ENCODE peak calls at places on chromosome 22, in ten cellular contexts. H is GM23248, T is SK-N-SH, I is fibroblast of lung, M is trophoblast cell, W is PC-3, E is mesenchymal stem cell, R is endodermal cell, Z is HCT116, G is neural progenitor cell. K is an unnamed sample. For H3K36me3, the result is how much of the 10 kb centered on the place peaks cover.

GRCh38 chr22:24681236-24681635 is 78.2 kb downstream of the GGT1 start:
- DNase-seq in H (no peak), T (no peak), I (peak), M (no peak), W (peak), E (no peak), R (no peak), Z (no peak), G (no peak), K (peak)

GRCh38 chr22:36940676-36941075 is 27.2 kb downstream of the CSF2RB start:
- DNase-seq in H (no peak), T (no peak), I (no peak), M (no peak), W (no peak), E (no peak), R (peak), Z (no peak), G (no peak), K (no peak)

GRCh38 chr22:24994070-24994763 is 41.7 kb downstream of the KIAA1671 start:
- DNase-seq in H (peak), T (no peak), I (no peak), M (peak), W (peak), E (peak), R (peak), Z (peak), G (peak), K (no peak)

GRCh38 chr22:36086170-36086490 is 57.5 kb upstream of the RBFOX2 start:
- DNase-seq in H (no peak), T (no peak), I (no peak), M (peak), W (peak), E (no peak), R (peak), Z (no peak), G (no peak), K (no peak)

GRCh38 chr22:46907578-46908215 is 145.2 kb downstream of the TBC1D22A start:
- DNase-seq in H (no peak), T (no peak), I (no peak), M (no peak), W (no peak), E (no peak), R (no peak), Z (no peak), G (no peak), K (no peak)

GRCh38 chr22:37018815-37019308 is 385 bp downstream of the TST start:
- DNase-seq in H (peak), T (peak), I (peak), M (peak), W (peak), E (peak), R (peak), Z (no peak), G (peak), K (peak)

GRCh38 chr22:49075150-49075549 is 752.5 kb downstream of the BRD1 start:
- DNase-seq in H (no peak), T (no peak), I (no peak), M (no peak), W (no peak), E (no peak), R (no peak), Z (no peak), G (no peak), K (no peak)

GRCh38 chr22:46040471-46041465 is 63.8 kb upstream of the WNT7B start:
- DNase-seq in H (no peak), T (no peak), I (no peak), M (no peak), W (no peak), E (no peak), R (peak), Z (no peak), G (no peak), K (no peak)

GRCh38 chr22:39524089-39524752 is 3.9 kb downstream of the ATF4 start:
- DNase-seq in H (peak), T (no peak), I (no peak), M (peak), W (no peak), E (peak), R (no peak), Z (no peak), G (no peak), K (peak)

GRCh38 chr22:45994516-45995404 is 17.8 kb upstream of the WNT7B start:
- DNase-seq in H (peak), T (peak), I (peak), M (peak), W (peak), E (peak), R (peak), Z (no peak), G (peak), K (peak)

GRCh38 chr22:36641902-36642640 is 61.5 kb downstream of the CACNG2 start:
- DNase-seq in H (peak), T (no peak), I (peak), M (peak), W (peak), E (peak), R (no peak), Z (no peak), G (no peak), K (peak)

GRCh38 chr22:48819991-48820390 is 1007.7 kb downstream of the BRD1 start:
- DNase-seq in H (no peak), T (no peak), I (no peak), M (no peak), W (no peak), E (no peak), R (no peak), Z (no peak), G (no peak), K (no peak)

GRCh38 chr22:49896201-49896600 is 22.0 kb downstream of the ALG12 start:
- DNase-seq in H (no peak), T (no peak), I (no peak), M (no peak), W (no peak), E (no peak), R (no peak), Z (no peak), G (no peak), K (no peak)

GRCh38 chr22:44658371-44658953 is 43.5 kb upstream of the PRR5 start:
- DNase-seq in H (peak), T (peak), I (peak), M (no peak), W (no peak), E (no peak), R (peak), Z (no peak), G (peak), K (peak)
- H3K9ac ChIP-seq in H (peak), T (no peak), I (no peak), M (no peak), W (no peak), E (peak), R (no peak), Z (no peak), G (no peak), K (peak)

GRCh38 chr22:41340357-41340756 is 39.0 kb downstream of the ZC3H7B start:
- DNase-seq in H (no peak), T (no peak), I (no peak), M (no peak), W (no peak), E (no peak), R (no peak), Z (no peak), G (no peak), K (no peak)
- H3K36me3 ChIP-seq in H (under half), T (under half), I (under half), M (half or more), W (under half), E (half or more), R (under half), Z (under half), G (under half), K (under half)

DNA sequence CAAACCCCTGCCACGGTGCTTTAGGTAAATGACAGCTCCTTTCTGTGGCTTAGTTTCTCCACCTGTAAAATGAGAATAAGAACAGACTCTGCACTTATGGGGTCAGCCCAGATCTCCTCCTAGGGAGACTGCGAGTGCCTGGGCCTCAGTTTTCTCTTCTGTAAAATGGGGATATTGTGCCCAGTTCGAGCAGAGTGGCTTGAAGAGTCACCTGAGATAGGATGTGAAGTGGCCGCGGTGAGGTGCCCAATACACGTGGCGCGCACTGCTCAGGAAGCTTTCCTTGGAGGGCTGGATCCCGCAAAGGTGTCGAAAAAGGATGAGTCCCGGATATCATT is 467 bp upstream of the EMID1 start:
- DNase-seq in H (no peak), T (no peak), I (no peak), M (no peak), W (no peak), E (no peak), R (no peak), Z (no peak), G (no peak), K (no peak)
- H3K9ac ChIP-seq in H (no peak), T (no peak), I (no peak), M (no peak), W (no peak), E (no peak), R (peak), Z (peak), G (no peak), K (no peak)

DNA sequence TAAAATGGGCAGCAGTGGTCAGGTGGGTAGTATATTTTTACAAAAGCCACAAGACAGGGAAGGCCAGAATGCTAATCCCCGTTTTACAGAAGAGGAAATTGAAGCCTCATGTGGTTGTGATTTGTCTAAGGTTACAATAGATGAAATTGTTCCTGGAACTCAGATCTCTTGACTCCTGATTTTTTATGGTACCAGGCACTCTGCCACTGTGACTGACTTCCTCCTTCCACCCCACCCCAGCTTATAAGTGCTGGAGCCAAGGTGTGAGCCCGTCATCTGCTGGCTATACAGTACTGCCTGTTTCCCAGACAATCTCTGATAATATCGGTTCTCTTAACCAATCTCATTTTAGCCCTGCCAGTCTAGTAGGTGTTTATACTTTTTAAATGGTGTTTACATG is 1.9 kb downstream of the SLC5A1 start:
- DNase-seq in H (peak), T (peak), I (no peak), M (no peak), W (peak), E (no peak), R (no peak), Z (no peak), G (no peak), K (no peak)
- H3K36me3 ChIP-seq in H (under half), T (under half), I (under half), M (under half), W (under half), E (under half), R (under half), Z (under half), G (under half), K (under half)

DNA sequence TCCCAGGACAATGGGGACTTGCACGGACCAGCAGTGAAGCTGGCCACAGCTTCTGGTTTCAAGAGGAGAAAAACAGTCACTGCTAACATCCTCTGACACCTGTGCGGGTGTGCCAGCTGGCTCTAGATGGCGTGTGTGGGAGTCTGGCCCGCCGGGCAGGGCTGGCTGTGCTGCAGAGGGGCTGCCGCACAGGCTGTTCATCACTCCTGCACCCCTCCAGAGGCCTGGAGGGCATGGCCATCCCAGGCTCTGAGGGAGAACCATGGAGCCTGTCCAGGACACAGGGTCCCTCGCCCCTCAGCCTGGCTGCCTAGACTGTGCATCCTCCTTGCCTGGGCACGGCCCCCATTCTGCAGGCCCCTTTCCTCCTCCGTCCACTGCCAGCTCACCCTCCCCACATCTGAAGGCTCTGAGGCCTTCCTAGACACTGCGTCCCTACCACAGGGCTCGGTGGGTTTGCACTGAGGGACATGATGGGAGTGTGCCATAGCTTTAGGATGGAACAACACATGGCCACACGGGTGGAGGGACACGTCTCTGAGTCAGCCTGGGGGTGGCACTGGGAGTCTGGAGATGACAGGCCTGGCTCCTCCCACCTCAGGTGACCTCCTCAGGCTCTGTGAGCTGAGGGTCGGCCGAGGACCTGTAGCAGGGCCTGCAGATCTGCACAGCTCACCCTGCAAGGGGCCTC is 42.1 kb upstream of the GNB1L start:
- DNase-seq in H (no peak), T (peak), I (no peak), M (no peak), W (no peak), E (no peak), R (peak), Z (no peak), G (no peak), K (no peak)
- H3K9ac ChIP-seq in H (no peak), T (no peak), I (no peak), M (no peak), W (no peak), E (no peak), R (no peak), Z (no peak), G (no peak), K (no peak)

GRCh38 chr22:17882727-17883126 is 108.5 kb upstream of the BID start:
- DNase-seq in H (no peak), T (no peak), I (no peak), M (no peak), W (no peak), E (no peak), R (no peak), Z (no peak), G (no peak), K (no peak)

GRCh38 chr22:17883356-17883755 is 109.1 kb upstream of the BID start:
- DNase-seq in H (no peak), T (no peak), I (no peak), M (no peak), W (no peak), E (no peak), R (no peak), Z (no peak), G (no peak), K (no peak)

GRCh38 chr22:17884084-17884483 is 109.8 kb upstream of the BID start:
- DNase-seq in H (no peak), T (no peak), I (no peak), M (no peak), W (no peak), E (no peak), R (no peak), Z (no peak), G (no peak), K (no peak)

GRCh38 chr22:17882162-17882561 is 107.9 kb upstream of the BID start:
- DNase-seq in H (no peak), T (no peak), I (no peak), M (no peak), W (no peak), E (no peak), R (no peak), Z (no peak), G (no peak), K (no peak)

DNA sequence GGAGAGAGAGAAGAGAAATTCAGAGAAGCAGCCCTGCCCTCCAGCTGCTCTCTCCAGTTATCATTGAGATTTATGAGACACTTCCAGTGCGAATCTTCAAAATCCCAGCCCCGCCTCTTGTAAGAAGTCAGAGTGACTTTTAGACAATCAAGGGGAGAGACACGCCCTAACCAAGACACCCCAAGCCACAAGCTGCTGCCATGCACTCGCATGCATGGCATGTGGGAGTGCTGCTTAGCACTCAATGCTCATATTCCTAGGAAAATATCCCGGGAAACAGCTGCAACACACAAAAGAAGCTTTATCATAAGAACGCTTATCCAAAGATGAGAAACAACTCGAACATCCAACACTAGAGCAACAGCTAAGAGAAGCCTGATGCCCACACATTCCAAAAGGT is 110.7 kb upstream of the BID start:
- DNase-seq in H (no peak), T (no peak), I (no peak), M (no peak), W (no peak), E (no peak), R (no peak), Z (no peak), G (no peak), K (no peak)
- H3K36me3 ChIP-seq in H (under half), T (under half), I (under half), M (under half), W (under half), E (half or more), R (under half), Z (under half), G (under half), K (half or more)

GRCh38 chr22:29309332-29310064 is 3.0 kb downstream of the GAS2L1 start:
- DNase-seq in H (peak), T (peak), I (no peak), M (no peak), W (peak), E (peak), R (peak), Z (no peak), G (no peak), K (peak)

GRCh38 chr22:29307658-29308147 is 1.3 kb downstream of the GAS2L1 start:
- DNase-seq in H (no peak), T (peak), I (no peak), M (no peak), W (peak), E (no peak), R (no peak), Z (no peak), G (peak), K (no peak)

GRCh38 chr22:29310065-29310862 is 3.8 kb downstream of the GAS2L1 start:
- DNase-seq in H (peak), T (no peak), I (no peak), M (peak), W (no peak), E (peak), R (peak), Z (no peak), G (no peak), K (no peak)

GRCh38 chr22:29308148-29308790 is 1.8 kb downstream of the GAS2L1 start:
- DNase-seq in H (no peak), T (peak), I (no peak), M (no peak), W (no peak), E (no peak), R (no peak), Z (no peak), G (no peak), K (no peak)

GRCh38 chr22:29308791-29309262 is 2.4 kb downstream of the GAS2L1 start:
- DNase-seq in H (peak), T (peak), I (peak), M (no peak), W (peak), E (peak), R (no peak), Z (no peak), G (no peak), K (peak)
- H3K9ac ChIP-seq in H (peak), T (no peak), I (no peak), M (no peak), W (peak), E (peak), R (no peak), Z (no peak), G (no peak), K (no peak)

GRCh38 chr22:38481162-38481870 is 13.4 kb downstream of the KDELR3 start:
- DNase-seq in H (no peak), T (no peak), I (peak), M (peak), W (no peak), E (no peak), R (peak), Z (no peak), G (no peak), K (peak)
- H3K36me3 ChIP-seq in H (half or more), T (under half), I (under half), M (under half), W (under half), E (under half), R (half or more), Z (under half), G (under half), K (half or more)

GRCh38 chr22:22614065-22614464 is 30.3 kb upstream of the GGTLC2 start:
- DNase-seq in H (no peak), T (no peak), I (no peak), M (no peak), W (no peak), E (no peak), R (peak), Z (no peak), G (no peak), K (no peak)
- H3K9ac ChIP-seq in H (no peak), T (no peak), I (no peak), M (no peak), W (no peak), E (no peak), R (no peak), Z (no peak), G (no peak), K (no peak)

GRCh38 chr22:41332217-41332616 is 30.9 kb downstream of the ZC3H7B start:
- DNase-seq in H (no peak), T (no peak), I (no peak), M (no peak), W (no peak), E (no peak), R (no peak), Z (no peak), G (no peak), K (no peak)

GRCh38 chr22:41330169-41330568 is 28.8 kb downstream of the ZC3H7B start:
- DNase-seq in H (no peak), T (no peak), I (no peak), M (no peak), W (no peak), E (no peak), R (no peak), Z (no peak), G (no peak), K (no peak)

GRCh38 chr22:41324818-41325528 is 23.6 kb downstream of the ZC3H7B start:
- DNase-seq in H (no peak), T (no peak), I (no peak), M (no peak), W (no peak), E (no peak), R (no peak), Z (no peak), G (no peak), K (no peak)

DNA sequence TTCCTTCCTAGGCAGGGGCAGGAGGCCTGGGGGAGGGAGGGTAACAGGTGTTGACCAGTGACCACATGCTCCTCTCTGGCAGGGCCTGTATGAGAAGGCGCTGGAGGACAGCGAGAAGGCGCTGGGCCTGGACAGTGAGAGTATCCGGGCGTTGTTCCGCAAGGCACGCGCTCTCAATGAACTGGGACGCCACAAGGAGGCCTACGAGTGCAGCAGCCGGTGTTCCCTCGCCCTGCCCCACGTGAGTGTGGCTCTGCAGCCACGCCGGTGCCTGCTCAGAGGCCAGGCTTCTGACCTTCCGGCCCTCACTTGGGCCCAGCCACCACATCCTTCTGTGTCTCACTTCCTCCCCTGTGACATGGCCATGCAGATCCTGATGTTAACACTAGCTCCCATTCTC is 25.8 kb downstream of the ZC3H7B start:
- DNase-seq in H (no peak), T (no peak), I (no peak), M (no peak), W (no peak), E (no peak), R (no peak), Z (no peak), G (no peak), K (no peak)
- H3K36me3 ChIP-seq in H (under half), T (under half), I (under half), M (half or more), W (under half), E (half or more), R (under half), Z (under half), G (under half), K (half or more)

K was measured in adipocyte.